ENCODE peak calls at places on chromosomes 16 and 17, in ten cellular contexts. One of them, this sample, is unnamed.
A peak's percentile ranks its signal among the peaks of the same experiment; 100 is the strongest.

GRCh38 chr17:1109606-1110523 is 69.9 kb downstream of the ABR start:
- DNase-seq in fibroblast of lung: no peak
- DNase-seq in heart right ventricle: no peak
- DNase-seq in neural progenitor cell: peak; percentile 78
- DNase-seq in stomach: peak; percentile 62
- DNase-seq in CD4-positive, CD25-positive, alpha-beta regulatory T cell: no peak
- DNase-seq in heart left ventricle: peak; percentile 60
- DNase-seq in CD8-positive, alpha-beta memory T cell: no peak
- DNase-seq in right lobe of liver: no peak
- DNase-seq in foreskin keratinocyte: no peak
- DNase-seq in this sample: peak; percentile 47

GRCh38 chr17:80899402-80900268 is 92.0 kb upstream of the CHMP6 start:
- DNase-seq in heart left ventricle: no peak
- DNase-seq in neural progenitor cell: peak; percentile 51
- DNase-seq in foreskin keratinocyte: no peak
- DNase-seq in fibroblast of lung: peak; percentile 37
- DNase-seq in CD8-positive, alpha-beta memory T cell: peak; percentile 57
- DNase-seq in heart right ventricle: no peak
- DNase-seq in CD4-positive, CD25-positive, alpha-beta regulatory T cell: peak; percentile 74
- DNase-seq in stomach: peak; percentile 29
- DNase-seq in right lobe of liver: peak; percentile 78
- DNase-seq in this sample: no peak

GRCh38 chr16:14405611-14406537 is 224.2 kb downstream of the PARN start:
- DNase-seq in CD8-positive, alpha-beta memory T cell: no peak
- DNase-seq in foreskin keratinocyte: no peak
- DNase-seq in fibroblast of lung: no peak
- DNase-seq in neural progenitor cell: peak; percentile 53
- DNase-seq in CD4-positive, CD25-positive, alpha-beta regulatory T cell: no peak
- DNase-seq in heart left ventricle: no peak
- DNase-seq in right lobe of liver: peak; percentile 78
- DNase-seq in heart right ventricle: no peak
- DNase-seq in stomach: peak; percentile 33
- DNase-seq in this sample: peak; percentile 56

GRCh38 chr16:88536971-88537751 is 33.0 kb upstream of the ZC3H18 start:
- DNase-seq in heart left ventricle: no peak
- DNase-seq in right lobe of liver: no peak
- DNase-seq in CD4-positive, CD25-positive, alpha-beta regulatory T cell: no peak
- DNase-seq in fibroblast of lung: no peak
- DNase-seq in heart right ventricle: no peak
- DNase-seq in stomach: no peak
- DNase-seq in neural progenitor cell: no peak
- DNase-seq in foreskin keratinocyte: no peak
- DNase-seq in CD8-positive, alpha-beta memory T cell: no peak
- DNase-seq in this sample: peak; percentile 44

GRCh38 chr17:7019839-7020519 is 2.9 kb upstream of the BCL6B start:
- DNase-seq in CD8-positive, alpha-beta memory T cell: no peak
- DNase-seq in heart right ventricle: peak; percentile 74
- DNase-seq in right lobe of liver: no peak
- DNase-seq in fibroblast of lung: peak; percentile 65
- DNase-seq in foreskin keratinocyte: no peak
- DNase-seq in neural progenitor cell: peak; percentile 69
- DNase-seq in stomach: peak; percentile 57
- DNase-seq in heart left ventricle: peak; percentile 69
- DNase-seq in CD4-positive, CD25-positive, alpha-beta regulatory T cell: no peak
- DNase-seq in this sample: peak; percentile 80

GRCh38 chr16:49833055-49833454 is 22.9 kb downstream of the ZNF423 start:
- DNase-seq in neural progenitor cell: no peak
- DNase-seq in heart right ventricle: peak; percentile 87
- DNase-seq in right lobe of liver: no peak
- DNase-seq in heart left ventricle: peak; percentile 84
- DNase-seq in stomach: no peak
- DNase-seq in foreskin keratinocyte: no peak
- DNase-seq in CD8-positive, alpha-beta memory T cell: no peak
- DNase-seq in CD4-positive, CD25-positive, alpha-beta regulatory T cell: no peak
- DNase-seq in fibroblast of lung: peak; percentile 33
- DNase-seq in this sample: peak; percentile 83

GRCh38 chr17:64694207-64694606 is 32.1 kb upstream of the SMURF2 start:
- DNase-seq in stomach: peak; percentile 87
- DNase-seq in heart left ventricle: peak; percentile 80
- DNase-seq in heart right ventricle: peak; percentile 81
- DNase-seq in foreskin keratinocyte: no peak
- DNase-seq in right lobe of liver: peak; percentile 78
- DNase-seq in CD8-positive, alpha-beta memory T cell: no peak
- DNase-seq in CD4-positive, CD25-positive, alpha-beta regulatory T cell: no peak
- DNase-seq in fibroblast of lung: peak; percentile 43
- DNase-seq in neural progenitor cell: no peak
- DNase-seq in this sample: peak; percentile 24

GRCh38 chr17:1019451-1019850 is 22.5 kb downstream of the TIMM22 start:
- DNase-seq in CD4-positive, CD25-positive, alpha-beta regulatory T cell: no peak
- DNase-seq in heart right ventricle: peak; percentile 77
- DNase-seq in CD8-positive, alpha-beta memory T cell: no peak
- DNase-seq in heart left ventricle: peak; percentile 76
- DNase-seq in foreskin keratinocyte: no peak
- DNase-seq in right lobe of liver: no peak
- DNase-seq in fibroblast of lung: no peak
- DNase-seq in stomach: peak; percentile 72
- DNase-seq in neural progenitor cell: no peak
- DNase-seq in this sample: no peak

GRCh38 chr17:78898075-78898836 is 4.7 kb downstream of the CEP295NL start:
- DNase-seq in heart left ventricle: no peak
- DNase-seq in neural progenitor cell: no peak
- DNase-seq in CD4-positive, CD25-positive, alpha-beta regulatory T cell: no peak
- DNase-seq in foreskin keratinocyte: no peak
- DNase-seq in CD8-positive, alpha-beta memory T cell: no peak
- DNase-seq in right lobe of liver: no peak
- DNase-seq in heart right ventricle: no peak
- DNase-seq in stomach: no peak
- DNase-seq in fibroblast of lung: no peak
- DNase-seq in this sample: no peak

GRCh38 chr17:78897639-78897996 is 5.4 kb downstream of the CEP295NL start:
- DNase-seq in heart left ventricle: no peak
- DNase-seq in heart right ventricle: no peak
- DNase-seq in foreskin keratinocyte: no peak
- DNase-seq in neural progenitor cell: no peak
- DNase-seq in fibroblast of lung: no peak
- DNase-seq in right lobe of liver: no peak
- DNase-seq in stomach: no peak
- DNase-seq in CD8-positive, alpha-beta memory T cell: no peak
- DNase-seq in CD4-positive, CD25-positive, alpha-beta regulatory T cell: no peak
- DNase-seq in this sample: no peak

GRCh38 chr17:78895322-78895721 is 7.7 kb downstream of the CEP295NL start:
- DNase-seq in heart left ventricle: no peak
- DNase-seq in stomach: no peak
- DNase-seq in foreskin keratinocyte: no peak
- DNase-seq in CD4-positive, CD25-positive, alpha-beta regulatory T cell: no peak
- DNase-seq in neural progenitor cell: no peak
- DNase-seq in heart right ventricle: no peak
- DNase-seq in right lobe of liver: no peak
- DNase-seq in fibroblast of lung: no peak
- DNase-seq in CD8-positive, alpha-beta memory T cell: no peak
- DNase-seq in this sample: no peak

GRCh38 chr17:78896091-78896833 is 6.7 kb downstream of the CEP295NL start:
- DNase-seq in heart right ventricle: no peak
- DNase-seq in fibroblast of lung: no peak
- DNase-seq in right lobe of liver: no peak
- DNase-seq in CD8-positive, alpha-beta memory T cell: no peak
- DNase-seq in CD4-positive, CD25-positive, alpha-beta regulatory T cell: no peak
- DNase-seq in stomach: no peak
- DNase-seq in neural progenitor cell: no peak
- DNase-seq in foreskin keratinocyte: no peak
- DNase-seq in heart left ventricle: no peak
- DNase-seq in this sample: peak; percentile 50

GRCh38 chr17:78896834-78897638 is 6.0 kb downstream of the CEP295NL start:
- DNase-seq in foreskin keratinocyte: no peak
- DNase-seq in neural progenitor cell: no peak
- DNase-seq in stomach: no peak
- DNase-seq in heart right ventricle: no peak
- DNase-seq in CD8-positive, alpha-beta memory T cell: no peak
- DNase-seq in right lobe of liver: no peak
- DNase-seq in CD4-positive, CD25-positive, alpha-beta regulatory T cell: no peak
- DNase-seq in heart left ventricle: no peak
- DNase-seq in fibroblast of lung: no peak
- DNase-seq in this sample: no peak
- H3K4me1 ChIP-seq in foreskin keratinocyte: no peaks in the 10 kb centered on the region
- H3K4me1 ChIP-seq in neural progenitor cell: peaks cover 10% of the 10 kb centered on the region
- H3K4me1 ChIP-seq in stomach: peaks cover 79% of the 10 kb centered on the region
- H3K4me1 ChIP-seq in heart right ventricle: peaks cover 76% of the 10 kb centered on the region
- H3K4me1 ChIP-seq in CD8-positive, alpha-beta memory T cell: no peaks in the 10 kb centered on the region
- H3K4me1 ChIP-seq in right lobe of liver: no peaks in the 10 kb centered on the region
- H3K4me1 ChIP-seq in CD4-positive, CD25-positive, alpha-beta regulatory T cell: no peaks in the 10 kb centered on the region
- H3K4me1 ChIP-seq in heart left ventricle: peaks cover 63% of the 10 kb centered on the region
- H3K4me1 ChIP-seq in fibroblast of lung: peaks cover 21% of the 10 kb centered on the region
- H3K4me1 ChIP-seq in this sample: peaks cover 48% of the 10 kb centered on the region

GRCh38 chr16:77977336-77977735 is 45.0 kb upstream of the CLEC3A start:
- DNase-seq in heart left ventricle: no peak
- DNase-seq in fibroblast of lung: no peak
- DNase-seq in heart right ventricle: no peak
- DNase-seq in neural progenitor cell: no peak
- DNase-seq in right lobe of liver: no peak
- DNase-seq in CD8-positive, alpha-beta memory T cell: no peak
- DNase-seq in CD4-positive, CD25-positive, alpha-beta regulatory T cell: no peak
- DNase-seq in stomach: no peak
- DNase-seq in foreskin keratinocyte: no peak
- DNase-seq in this sample: no peak

GRCh38 chr16:77967054-77968035 is 55.0 kb upstream of the CLEC3A start:
- DNase-seq in stomach: no peak
- DNase-seq in heart left ventricle: no peak
- DNase-seq in CD4-positive, CD25-positive, alpha-beta regulatory T cell: no peak
- DNase-seq in heart right ventricle: no peak
- DNase-seq in neural progenitor cell: peak; percentile 73
- DNase-seq in foreskin keratinocyte: no peak
- DNase-seq in CD8-positive, alpha-beta memory T cell: no peak
- DNase-seq in fibroblast of lung: no peak
- DNase-seq in right lobe of liver: no peak
- DNase-seq in this sample: no peak

GRCh38 chr16:77974883-77975282 is 47.5 kb upstream of the CLEC3A start:
- DNase-seq in right lobe of liver: no peak
- DNase-seq in CD4-positive, CD25-positive, alpha-beta regulatory T cell: no peak
- DNase-seq in stomach: no peak
- DNase-seq in neural progenitor cell: peak; percentile 63
- DNase-seq in CD8-positive, alpha-beta memory T cell: no peak
- DNase-seq in heart left ventricle: no peak
- DNase-seq in heart right ventricle: no peak
- DNase-seq in fibroblast of lung: no peak
- DNase-seq in foreskin keratinocyte: no peak
- DNase-seq in this sample: no peak

GRCh38 chr16:77975942-77976341 is 46.4 kb upstream of the CLEC3A start:
- DNase-seq in CD4-positive, CD25-positive, alpha-beta regulatory T cell: no peak
- DNase-seq in stomach: no peak
- DNase-seq in heart right ventricle: no peak
- DNase-seq in heart left ventricle: no peak
- DNase-seq in right lobe of liver: no peak
- DNase-seq in foreskin keratinocyte: no peak
- DNase-seq in neural progenitor cell: no peak
- DNase-seq in CD8-positive, alpha-beta memory T cell: no peak
- DNase-seq in fibroblast of lung: no peak
- DNase-seq in this sample: no peak

GRCh38 chr16:77971306-77972131 is 50.8 kb upstream of the CLEC3A start:
- DNase-seq in stomach: peak; percentile 83
- DNase-seq in neural progenitor cell: peak; percentile 92
- DNase-seq in right lobe of liver: peak; percentile 79
- DNase-seq in heart left ventricle: peak; percentile 71
- DNase-seq in CD8-positive, alpha-beta memory T cell: peak; percentile 35
- DNase-seq in CD4-positive, CD25-positive, alpha-beta regulatory T cell: peak; percentile 50
- DNase-seq in fibroblast of lung: peak; percentile 84
- DNase-seq in heart right ventricle: peak; percentile 80
- DNase-seq in foreskin keratinocyte: no peak
- DNase-seq in this sample: peak; percentile 71
- H3K4me1 ChIP-seq in stomach: no peaks in the 10 kb centered on the region
- H3K4me1 ChIP-seq in neural progenitor cell: peaks cover 24% of the 10 kb centered on the region
- H3K4me1 ChIP-seq in right lobe of liver: no peaks in the 10 kb centered on the region
- H3K4me1 ChIP-seq in heart left ventricle: no peaks in the 10 kb centered on the region
- H3K4me1 ChIP-seq in CD8-positive, alpha-beta memory T cell: no peaks in the 10 kb centered on the region
- H3K4me1 ChIP-seq in CD4-positive, CD25-positive, alpha-beta regulatory T cell: no peaks in the 10 kb centered on the region
- H3K4me1 ChIP-seq in fibroblast of lung: no peaks in the 10 kb centered on the region
- H3K4me1 ChIP-seq in heart right ventricle: no peaks in the 10 kb centered on the region
- H3K4me1 ChIP-seq in foreskin keratinocyte: no peaks in the 10 kb centered on the region
- H3K4me1 ChIP-seq in this sample: no peaks in the 10 kb centered on the region

GRCh38 chr17:8189711-8190477 is at the start of gene BORCS6:
- DNase-seq in CD8-positive, alpha-beta memory T cell: peak; percentile 95
- DNase-seq in heart left ventricle: peak; percentile 98
- DNase-seq in right lobe of liver: peak; percentile 99
- DNase-seq in stomach: peak; percentile 97
- DNase-seq in CD4-positive, CD25-positive, alpha-beta regulatory T cell: peak; percentile 96
- DNase-seq in heart right ventricle: peak; percentile 98
- DNase-seq in fibroblast of lung: peak; percentile 98
- DNase-seq in foreskin keratinocyte: peak; percentile 93
- DNase-seq in neural progenitor cell: peak; percentile 98
- DNase-seq in this sample: peak; percentile 95

GRCh38 chr17:8187517-8188407 is 2.2 kb downstream of the BORCS6 start:
- DNase-seq in neural progenitor cell: peak; percentile 96
- DNase-seq in stomach: peak; percentile 95
- DNase-seq in CD4-positive, CD25-positive, alpha-beta regulatory T cell: peak; percentile 92
- DNase-seq in fibroblast of lung: peak; percentile 100
- DNase-seq in CD8-positive, alpha-beta memory T cell: peak; percentile 89
- DNase-seq in right lobe of liver: peak; percentile 92
- DNase-seq in heart left ventricle: peak; percentile 92
- DNase-seq in heart right ventricle: peak; percentile 96
- DNase-seq in foreskin keratinocyte: peak; percentile 94
- DNase-seq in this sample: peak; percentile 93

GRCh38 chr17:8189041-8189710 is 804 bp downstream of the BORCS6 start:
- DNase-seq in heart right ventricle: no peak
- DNase-seq in right lobe of liver: peak; percentile 62
- DNase-seq in stomach: peak; percentile 43
- DNase-seq in foreskin keratinocyte: no peak
- DNase-seq in fibroblast of lung: peak; percentile 10
- DNase-seq in CD8-positive, alpha-beta memory T cell: peak; percentile 32
- DNase-seq in neural progenitor cell: peak; percentile 31
- DNase-seq in CD4-positive, CD25-positive, alpha-beta regulatory T cell: peak; percentile 42
- DNase-seq in heart left ventricle: peak; percentile 33
- DNase-seq in this sample: peak; percentile 50

GRCh38 chr17:8186787-8187516 is 3.0 kb downstream of the BORCS6 start:
- DNase-seq in stomach: peak; percentile 96
- DNase-seq in right lobe of liver: peak; percentile 92
- DNase-seq in CD4-positive, CD25-positive, alpha-beta regulatory T cell: peak; percentile 91
- DNase-seq in foreskin keratinocyte: peak; percentile 94
- DNase-seq in heart right ventricle: peak; percentile 95
- DNase-seq in fibroblast of lung: peak; percentile 97
- DNase-seq in CD8-positive, alpha-beta memory T cell: peak; percentile 90
- DNase-seq in neural progenitor cell: peak; percentile 95
- DNase-seq in heart left ventricle: peak; percentile 95
- DNase-seq in this sample: peak; percentile 94

GRCh38 chr17:8188408-8188839 is 1.6 kb downstream of the BORCS6 start:
- DNase-seq in CD4-positive, CD25-positive, alpha-beta regulatory T cell: peak; percentile 33
- DNase-seq in foreskin keratinocyte: no peak
- DNase-seq in CD8-positive, alpha-beta memory T cell: no peak
- DNase-seq in stomach: no peak
- DNase-seq in right lobe of liver: peak; percentile 64
- DNase-seq in fibroblast of lung: no peak
- DNase-seq in neural progenitor cell: no peak
- DNase-seq in heart right ventricle: no peak
- DNase-seq in heart left ventricle: no peak
- DNase-seq in this sample: peak; percentile 51
- H3K4me1 ChIP-seq in CD4-positive, CD25-positive, alpha-beta regulatory T cell: peaks cover 46% of the 10 kb centered on the region
- H3K4me1 ChIP-seq in foreskin keratinocyte: peaks cover 5% of the 10 kb centered on the region
- H3K4me1 ChIP-seq in CD8-positive, alpha-beta memory T cell: peaks cover 39% of the 10 kb centered on the region
- H3K4me1 ChIP-seq in stomach: peaks cover 68% of the 10 kb centered on the region
- H3K4me1 ChIP-seq in right lobe of liver: no peaks in the 10 kb centered on the region
- H3K4me1 ChIP-seq in fibroblast of lung: peaks cover 13% of the 10 kb centered on the region
- H3K4me1 ChIP-seq in neural progenitor cell: peaks cover 10% of the 10 kb centered on the region
- H3K4me1 ChIP-seq in heart right ventricle: peaks cover 31% of the 10 kb centered on the region
- H3K4me1 ChIP-seq in heart left ventricle: peaks cover 30% of the 10 kb centered on the region
- H3K4me1 ChIP-seq in this sample: peaks cover 16% of the 10 kb centered on the region

DNA sequence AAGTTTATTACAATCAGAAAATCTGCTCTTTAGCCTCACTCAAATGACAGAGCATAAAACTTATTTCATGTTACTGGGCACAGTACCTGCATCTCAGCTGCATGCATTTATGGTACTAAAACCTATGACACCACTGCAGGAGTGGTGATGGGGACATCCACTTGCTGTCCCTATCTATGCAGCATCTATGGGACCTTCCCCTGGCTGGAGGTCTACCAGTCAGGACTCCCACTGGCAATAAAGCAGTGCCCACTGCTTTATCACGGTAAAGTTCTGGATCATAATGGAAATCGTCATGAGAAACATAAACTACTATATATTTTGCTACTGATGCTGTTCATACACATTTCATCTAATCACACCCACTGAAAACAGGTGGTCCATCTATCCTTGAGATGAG is 26.2 kb downstream of the NSMCE1 start:
- DNase-seq in fibroblast of lung: no peak
- DNase-seq in right lobe of liver: peak; percentile 16
- DNase-seq in neural progenitor cell: no peak
- DNase-seq in CD4-positive, CD25-positive, alpha-beta regulatory T cell: no peak
- DNase-seq in stomach: no peak
- DNase-seq in heart left ventricle: no peak
- DNase-seq in CD8-positive, alpha-beta memory T cell: no peak
- DNase-seq in foreskin keratinocyte: no peak
- DNase-seq in heart right ventricle: no peak
- DNase-seq in this sample: peak; percentile 2
- H3K4me1 ChIP-seq in fibroblast of lung: peaks cover 43% of the 10 kb centered on the region
- H3K4me1 ChIP-seq in right lobe of liver: no peaks in the 10 kb centered on the region
- H3K4me1 ChIP-seq in neural progenitor cell: peaks cover 15% of the 10 kb centered on the region
- H3K4me1 ChIP-seq in CD4-positive, CD25-positive, alpha-beta regulatory T cell: peaks cover 25% of the 10 kb centered on the region
- H3K4me1 ChIP-seq in stomach: peaks cover 75% of the 10 kb centered on the region
- H3K4me1 ChIP-seq in heart left ventricle: peaks cover 35% of the 10 kb centered on the region
- H3K4me1 ChIP-seq in CD8-positive, alpha-beta memory T cell: peaks cover 48% of the 10 kb centered on the region
- H3K4me1 ChIP-seq in foreskin keratinocyte: no peaks in the 10 kb centered on the region
- H3K4me1 ChIP-seq in heart right ventricle: peaks cover 26% of the 10 kb centered on the region
- H3K4me1 ChIP-seq in this sample: peaks cover 34% of the 10 kb centered on the region